ENCODE peak calls at places on chromosomes 13 and 19, in eight cellular contexts. Y is activated CD4-positive, CD25-positive, alpha-beta regulatory T cell treated with anti-CD3 and anti-CD28 coated beads, Interleukin-2, amount 50 U/mL, for 16 hours; X is activated CD8-positive, alpha-beta T cell treated with anti-CD3 and anti-CD28 coated beads, Interleukin-2, amount 10 ng/mL, durations not matched to agents 7 days and 5 days; J is T-helper 22 cell; V is T47D; P is NAMALWA; F is stimulated activated naive CD8-positive, alpha-beta T cell treated with anti-CD3 and anti-CD28 coated beads, Interleukin-15, Interleukin-2, amounts not matched to agents 100 U/mL and 50 U/mL, for 24 hours; L is NCI-H2081. D is an unnamed sample.

GRCh38 chr19:56476671-56477428 is at the start of gene ZNF667:
- DNase-seq in Y (no peak), X (peak), J (no peak), V (no peak), P (no peak), F (peak), L (peak), D (no peak)

GRCh38 chr13:50033696-50034095 is 18.5 kb downstream of the KCNRG start:
- DNase-seq in Y (no peak), X (no peak), J (no peak), V (no peak), P (no peak), F (no peak), L (no peak), D (no peak)

GRCh38 chr13:44274838-44275237 is 98.8 kb upstream of the SERP2 start:
- DNase-seq in Y (no peak), X (peak), J (no peak), V (no peak), P (peak), F (peak), L (no peak), D (peak)

GRCh38 chr13:42796747-42797356 is 15.5 kb downstream of the FAM216B start:
- DNase-seq in Y (no peak), X (no peak), J (no peak), V (no peak), P (no peak), F (no peak), L (no peak), D (no peak)

GRCh38 chr13:25501231-25501630 is 129.5 kb downstream of the ATP8A2 start:
- DNase-seq in Y (no peak), X (no peak), J (no peak), V (no peak), P (no peak), F (no peak), L (no peak), D (no peak)

GRCh38 chr19:3670258-3670795 is 29.9 kb downstream of the PIP5K1C start:
- DNase-seq in Y (no peak), X (no peak), J (no peak), V (no peak), P (no peak), F (no peak), L (no peak), D (no peak)

GRCh38 chr19:34241513-34242337 is 12.6 kb upstream of the GARRE1 start:
- DNase-seq in Y (no peak), X (peak), J (no peak), V (no peak), P (peak), F (peak), L (peak), D (peak)

GRCh38 chr13:97810152-97810551 is 143.3 kb upstream of the IPO5 start:
- DNase-seq in Y (no peak), X (no peak), J (no peak), V (no peak), P (peak), F (no peak), L (peak), D (no peak)

GRCh38 chr19:45079063-45079910 is at the start of gene GEMIN7:
- DNase-seq in Y (peak), X (peak), J (peak), V (no peak), P (peak), F (peak), L (peak), D (peak)

GRCh38 chr19:392375-392970 is 16.5 kb downstream of the C2CD4C start:
- DNase-seq in Y (no peak), X (no peak), J (no peak), V (no peak), P (no peak), F (no peak), L (no peak), D (no peak)

GRCh38 chr13:87925006-87925405 is 253.8 kb downstream of the SLITRK5 start:
- DNase-seq in Y (no peak), X (no peak), J (no peak), V (no peak), P (no peak), F (no peak), L (no peak), D (no peak)

GRCh38 chr19:14686411-14686810 is 3.4 kb upstream of the ZNF333 start:
- DNase-seq in Y (no peak), X (peak), J (no peak), V (peak), P (peak), F (peak), L (peak), D (peak)

GRCh38 chr13:37492061-37492460 is 106.5 kb downstream of the POSTN start:
- DNase-seq in Y (no peak), X (no peak), J (no peak), V (no peak), P (no peak), F (no peak), L (no peak), D (no peak)